ENCODE peak calls at places on chromosomes 4 and X, in seven cellular contexts. O, D, F, E, M, U and Y are unnamed samples.

GRCh38 chrX:42491145-42491907 is 286.6 kb downstream of the PPP1R2C start:
- ATAC-seq in F (no peak), M (no peak), U (no peak), D (no peak), O (peak), E (no peak), Y (no peak)

GRCh38 chr4:130080872-130081451 is 985.0 kb downstream of the C4orf33 start:
- ATAC-seq in E (no peak), U (no peak), F (no peak), O (peak), M (no peak), D (no peak), Y (no peak)

GRCh38 chr4:2942532-2943363 is 20.5 kb downstream of the NOP14 start:
- ATAC-seq in F (peak), M (peak), O (no peak), U (peak), D (peak), E (peak), Y (no peak)

GRCh38 chrX:17525762-17526555 is 151.0 kb downstream of the NHS start:
- ATAC-seq in M (no peak), U (no peak), F (no peak), O (no peak), D (no peak), E (no peak), Y (no peak)

GRCh38 chr4:19842471-19842870 is 409.2 kb upstream of the SLIT2 start:
- ATAC-seq in O (no peak), F (no peak), M (no peak), D (no peak), U (no peak), E (no peak), Y (no peak)

GRCh38 chrX:40698851-40699250 is 36.5 kb downstream of the MED14 start:
- ATAC-seq in O (no peak), U (no peak), E (no peak), D (no peak), F (no peak), M (no peak), Y (no peak)

GRCh38 chr4:20831746-20832145 is 131.5 kb downstream of the PACRGL start:
- ATAC-seq in O (no peak), M (no peak), E (no peak), D (no peak), U (no peak), F (no peak), Y (no peak)

GRCh38 chr4:54427826-54428225 is 198.7 kb downstream of the PDGFRA start:
- ATAC-seq in E (no peak), O (no peak), U (no peak), F (no peak), D (no peak), M (no peak), Y (no peak)

GRCh38 chr4:25923745-25924144 is 9.7 kb downstream of the SMIM20 start:
- ATAC-seq in D (peak), E (peak), F (no peak), U (no peak), O (no peak), M (no peak), Y (no peak)

GRCh38 chr4:113113151-113113550 is 63.7 kb downstream of the ANK2 start:
- ATAC-seq in D (no peak), F (no peak), E (no peak), U (no peak), O (no peak), M (no peak), Y (no peak)

GRCh38 chrX:45771560-45772340 is 571.1 kb upstream of the DIPK2B start:
- ATAC-seq in F (no peak), E (no peak), D (no peak), U (peak), M (no peak), O (peak), Y (no peak)

GRCh38 chr4:148101235-148101634 is 341.0 kb downstream of the NR3C2 start:
- ATAC-seq in D (no peak), M (no peak), F (no peak), E (no peak), U (no peak), O (no peak), Y (no peak)

GRCh38 chr4:75327804-75328512 is 186.2 kb downstream of the RCHY1 start:
- ATAC-seq in U (no peak), E (peak), D (no peak), F (peak), O (no peak), M (no peak), Y (peak)

GRCh38 chr4:48296330-48296729 is 26.7 kb upstream of the TEC start:
- ATAC-seq in E (no peak), O (peak), F (no peak), U (no peak), D (no peak), M (no peak), Y (no peak)

GRCh38 chr4:40662962-40663604 is 33.4 kb upstream of the RBM47 start:
- ATAC-seq in E (no peak), U (peak), M (peak), F (no peak), O (peak), D (peak), Y (no peak)

GRCh38 chrX:57380026-57380796 is 93.7 kb downstream of the FAAH2 start:
- ATAC-seq in M (no peak), D (no peak), E (no peak), O (peak), U (no peak), F (no peak), Y (no peak)

GRCh38 chr4:71130827-71131603 is 137.6 kb downstream of the DCK start:
- ATAC-seq in D (no peak), M (no peak), E (no peak), F (no peak), U (peak), O (no peak), Y (no peak)

GRCh38 chrX:68147848-68148247 is 285.4 kb downstream of the OPHN1 start:
- ATAC-seq in U (no peak), O (no peak), F (no peak), E (no peak), D (no peak), M (no peak), Y (no peak)

GRCh38 chr4:21290562-21290961 is 590.3 kb downstream of the PACRGL start:
- ATAC-seq in D (no peak), E (no peak), U (no peak), M (no peak), O (no peak), F (no peak), Y (no peak)

GRCh38 chrX:82320554-82320953 is 1118.7 kb downstream of the SH3BGRL start:
- ATAC-seq in E (no peak), F (no peak), U (no peak), M (no peak), O (no peak), D (no peak), Y (no peak)

GRCh38 chrX:68648960-68649359 is 1.5 kb downstream of the STARD8 start:
- ATAC-seq in U (no peak), M (no peak), O (no peak), D (no peak), F (no peak), E (no peak), Y (no peak)

GRCh38 chr4:185896832-185897475 is 85.0 kb upstream of the SORBS2 start:
- ATAC-seq in E (no peak), U (no peak), O (peak), F (no peak), M (no peak), D (peak), Y (no peak)

GRCh38 chrX:49058794-49059193 is at the start of gene CCDC120:
- ATAC-seq in D (peak), M (peak), O (no peak), E (no peak), U (peak), F (no peak), Y (no peak)

GRCh38 chrX:129461801-129462456 is 61.4 kb downstream of the SMARCA1 start:
- ATAC-seq in E (no peak), M (no peak), F (no peak), D (no peak), U (no peak), O (no peak), Y (no peak)

GRCh38 chr4:119841361-119841760 is 212.8 kb upstream of the PDE5A start:
- ATAC-seq in O (no peak), F (no peak), D (no peak), U (no peak), M (no peak), E (no peak), Y (no peak)

GRCh38 chr4:101279377-101279871 is 67.9 kb downstream of the PPP3CA start:
- ATAC-seq in E (peak), M (no peak), F (peak), O (peak), U (peak), D (peak), Y (peak)

GRCh38 chr4:74167585-74167984 is 9.7 kb downstream of the MTHFD2L start:
- ATAC-seq in U (peak), M (peak), D (no peak), F (no peak), E (peak), O (peak), Y (no peak)

GRCh38 chr4:158169931-158170690 is 2.7 kb downstream of the GASK1B start:
- ATAC-seq in U (no peak), M (peak), E (peak), O (no peak), D (no peak), F (peak), Y (peak)

GRCh38 chrX:134948333-134949241 is 42.2 kb upstream of the SMIM10 start:
- ATAC-seq in O (no peak), E (no peak), U (peak), F (no peak), D (no peak), M (peak), Y (no peak)

GRCh38 chr4:177119021-177119461 is 190.6 kb upstream of the NEIL3 start:
- ATAC-seq in O (no peak), M (no peak), U (no peak), D (no peak), E (no peak), F (peak), Y (peak)

GRCh38 chrX:136182394-136182793 is 35.1 kb downstream of the FHL1 start:
- ATAC-seq in O (no peak), U (no peak), F (no peak), D (no peak), M (no peak), E (no peak), Y (peak)

GRCh38 chrX:136183917-136184316 is 36.6 kb downstream of the FHL1 start:
- ATAC-seq in U (no peak), M (no peak), D (no peak), F (peak), O (no peak), E (no peak), Y (no peak)

GRCh38 chrX:136183175-136183574 is 35.8 kb downstream of the FHL1 start:
- ATAC-seq in U (no peak), F (peak), E (no peak), O (no peak), D (no peak), M (no peak), Y (no peak)

GRCh38 chrX:136186023-136186413 is 38.7 kb downstream of the FHL1 start:
- ATAC-seq in U (no peak), E (no peak), O (no peak), D (no peak), M (no peak), F (no peak), Y (no peak)

DNA sequence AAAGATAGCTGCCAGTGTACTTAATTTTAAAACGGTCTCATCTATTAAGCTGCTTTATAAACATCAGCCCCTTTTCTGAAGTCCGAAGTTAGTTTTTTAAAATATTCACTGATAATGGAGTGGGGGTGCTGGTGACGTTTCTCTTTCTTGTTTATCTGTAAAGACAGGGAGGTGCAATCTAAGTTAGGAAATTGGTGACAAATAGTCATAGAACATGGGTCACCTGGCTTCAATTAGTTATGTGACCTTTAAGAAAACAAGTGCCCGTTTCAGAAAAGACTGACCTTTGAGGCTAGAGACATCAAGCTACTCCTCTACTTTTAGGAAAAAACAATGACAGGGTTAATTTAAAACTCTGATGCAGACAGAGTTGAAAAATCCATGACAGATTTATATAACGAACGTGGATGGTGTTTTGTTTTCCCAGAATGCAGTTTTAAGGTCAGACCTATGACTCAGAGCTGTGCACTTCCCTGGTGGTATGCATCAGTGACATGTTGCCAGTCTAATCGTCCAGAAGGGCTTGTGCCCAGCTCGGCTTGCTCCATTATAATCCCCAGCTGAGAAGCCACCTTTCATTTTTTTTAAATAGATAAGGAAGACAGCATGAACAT is 38.2 kb downstream of the FHL1 start:
- ATAC-seq in U (peak), M (no peak), D (no peak), F (peak), O (no peak), E (peak), Y (peak)
- TF ChIP-seq POLR2A in U (no peak), M (no peak), D (no peak), F (no peak), O (no peak), E (no peak), Y (no peak)

GRCh38 chr4:114598191-114599121 is at the start of gene UGT8:
- ATAC-seq in O (peak), F (no peak), E (peak), U (peak), M (no peak), D (peak), Y (peak)
- TF ChIP-seq POLR2A in O (no peak), F (no peak), E (no peak), U (no peak), M (no peak), D (no peak), Y (no peak)

GRCh38 chr4:167541286-167541685 is 307.0 kb upstream of the SPOCK3 start:
- ATAC-seq in E (no peak), U (no peak), M (no peak), D (no peak), O (no peak), F (no peak), Y (no peak)
- TF ChIP-seq POLR2A in E (no peak), U (no peak), M (no peak), D (no peak), O (no peak), F (no peak), Y (no peak)

GRCh38 chr4:142331132-142331531 is 515.0 kb downstream of the INPP4B start:
- ATAC-seq in M (no peak), O (no peak), U (no peak), F (peak), E (peak), D (no peak), Y (no peak)
- TF ChIP-seq POLR2A in M (no peak), O (no peak), U (no peak), F (no peak), E (no peak), D (no peak), Y (no peak)

GRCh38 chr4:110195561-110196205 is 2.7 kb downstream of the ELOVL6 start:
- ATAC-seq in M (no peak), E (no peak), U (no peak), F (no peak), O (peak), D (no peak), Y (no peak)

GRCh38 chr4:110197421-110198398 is 705 bp downstream of the ELOVL6 start:
- ATAC-seq in F (no peak), O (peak), D (no peak), E (peak), U (peak), M (no peak), Y (peak)

GRCh38 chr4:110198472-110199419 is at the start of gene ELOVL6:
- ATAC-seq in F (peak), M (peak), U (peak), E (peak), D (peak), O (peak), Y (peak)

GRCh38 chr4:110196206-110196870 is 2.1 kb downstream of the ELOVL6 start:
- ATAC-seq in D (peak), U (peak), O (peak), M (peak), E (peak), F (peak), Y (peak)

GRCh38 chr4:110196871-110197420 is 1.5 kb downstream of the ELOVL6 start:
- ATAC-seq in U (peak), O (peak), D (peak), F (peak), M (peak), E (peak), Y (peak)
- TF ChIP-seq POLR2A in U (peak), O (peak), D (no peak), F (no peak), M (peak), E (no peak), Y (peak)

GRCh38 chr4:184851200-184851541 is 25.4 kb upstream of the ACSL1 start:
- ATAC-seq in U (no peak), D (peak), M (no peak), E (peak), O (peak), F (peak), Y (peak)
- TF ChIP-seq POLR2A in U (no peak), D (no peak), M (no peak), E (no peak), O (no peak), F (no peak), Y (no peak)